ENCODE peak calls at places on chromosomes 16 and 17, in four cellular contexts. P is mucosa of gallbladder; E is stimulated activated CD4-positive, alpha-beta T cell treated with anti-CD3 and anti-CD28 coated beads, Interleukin-15, amount 100 ng/mL, for 1 hour; T is NCI-H510A treated with DMSO at 0.1 percent for 48 hours. F is an unnamed sample.

GRCh38 chr16:14427371-14427948 is 202.6 kb downstream of the PARN start:
- DNase-seq in T (no peak), E (no peak), P (no peak), F (no peak)

GRCh38 chr16:18953535-18953934 is 27.3 kb upstream of the SMG1 start:
- DNase-seq in E (no peak), P (no peak), T (no peak), F (no peak)

GRCh38 chr17:40949406-40949805 is 12.0 kb upstream of the KRT23 start:
- DNase-seq in E (no peak), T (no peak), P (no peak), F (no peak)

GRCh38 chr17:76643553-76644148 is at the start of gene ST6GALNAC1:
- DNase-seq in P (peak; percentile 76), T (no peak), E (no peak), F (peak; percentile 80)

GRCh38 chr17:71361691-71362450 is 758.9 kb upstream of the SOX9 start:
- DNase-seq in P (no peak), T (no peak), E (no peak), F (no peak)

GRCh38 chr16:53061701-53062159 is 6.9 kb downstream of the CHD9 start:
- DNase-seq in T (no peak), P (no peak), E (no peak), F (peak; percentile 80)

GRCh38 chr17:65522751-65523404 is 38.6 kb downstream of the AXIN2 start:
- DNase-seq in E (no peak), T (no peak), P (no peak), F (no peak)

GRCh38 chr17:17783121-17783824 is 53.5 kb downstream of the SREBF1 start:
- DNase-seq in E (peak; percentile 35), P (peak; percentile 44), T (peak; percentile 52), F (peak; percentile 63)

GRCh38 chr16:67531247-67531646 is 2.6 kb downstream of the RIPOR1 start:
- DNase-seq in T (no peak), E (no peak), P (no peak), F (no peak)

GRCh38 chr16:87506423-87507350 is 13.9 kb upstream of the ZCCHC14 start:
- DNase-seq in E (no peak), T (no peak), P (no peak), F (no peak)

GRCh38 chr16:54976651-54977200 is 46.1 kb downstream of the IRX5 start:
- DNase-seq in P (no peak), E (no peak), T (no peak), F (no peak)

GRCh38 chr17:27578718-27579085 is 52.3 kb upstream of the LGALS9 start:
- DNase-seq in E (no peak), P (no peak), T (no peak), F (no peak)

GRCh38 chr16:71855937-71856662 is 10.3 kb downstream of the ATXN1L start:
- DNase-seq in P (no peak), E (no peak), T (no peak), F (no peak)

GRCh38 chr17:14672830-14673229 is 371.9 kb downstream of the HS3ST3B1 start:
- DNase-seq in T (no peak), E (no peak), P (peak; percentile 56), F (no peak)

GRCh38 chr16:27174007-27174406 is 29.3 kb upstream of the KDM8 start:
- DNase-seq in E (no peak), T (peak; percentile 75), P (no peak), F (peak; percentile 31)

GRCh38 chr16:12300946-12301500 is 324.5 kb downstream of the SNX29 start:
- DNase-seq in E (no peak), T (no peak), P (no peak), F (no peak)

GRCh38 chr16:82730901-82731300 is 104.1 kb downstream of the CDH13 start:
- DNase-seq in T (no peak), E (no peak), P (no peak), F (no peak)

GRCh38 chr17:80361495-80362220 is 53.3 kb upstream of the ENDOV start:
- DNase-seq in E (no peak), T (no peak), P (no peak), F (no peak)

GRCh38 chr16:53043462-53043861 is 9.2 kb downstream of the CHD9NB start:
- DNase-seq in P (no peak), T (no peak), E (no peak), F (no peak)

GRCh38 chr16:1158456-1159324 is 5.8 kb downstream of the CACNA1H start:
- DNase-seq in T (no peak), P (peak; percentile 53), E (no peak), F (peak; percentile 79)

GRCh38 chr17:5931611-5932010 is 138.6 kb upstream of the WSCD1 start:
- DNase-seq in E (no peak), T (no peak), P (no peak), F (no peak)

GRCh38 chr16:73082608-73083007 is 34.7 kb upstream of the ZFHX3 start:
- DNase-seq in T (no peak), E (no peak), P (no peak), F (peak; percentile 3)

GRCh38 chr17:44911133-44912001 is 3.9 kb downstream of the GFAP start:
- DNase-seq in P (peak; percentile 62), E (peak; percentile 25), T (peak; percentile 30), F (peak; percentile 72)

GRCh38 chr17:49913226-49914095 is 55.5 kb upstream of the DLX4 start:
- DNase-seq in P (no peak), T (no peak), E (no peak), F (no peak)

GRCh38 chr16:57648125-57648524 is 19.7 kb downstream of the ADGRG1 start:
- DNase-seq in T (no peak), P (no peak), E (no peak), F (no peak)

GRCh38 chr17:29037739-29038465 is 5.0 kb upstream of the PIPOX start:
- DNase-seq in P (no peak), E (no peak), T (no peak), F (no peak)

GRCh38 chr16:66970775-66971725 is 10.0 kb downstream of the CES3 start:
- DNase-seq in T (no peak), E (no peak), P (no peak), F (no peak)

GRCh38 chr16:74186589-74186988 is 110.0 kb upstream of the PSMD7 start:
- DNase-seq in T (peak; percentile 19), E (no peak), P (no peak), F (no peak)

GRCh38 chr16:68417711-68418301 is 30.5 kb downstream of the SMPD3 start:
- DNase-seq in T (peak; percentile 86), P (peak; percentile 68), E (peak; percentile 44), F (peak; percentile 83)